ENCODE peak calls at places on chromosomes 1 and 21, in five cellular contexts. One of them, this sample, is unnamed.

GRCh38 chr21:45482899-45483821 is 59.1 kb downstream of the SLC19A1 start:
- DNase-seq in adrenal gland: no peak
- DNase-seq in ascending aorta: no peak
- DNase-seq in PC-3: no peak
- DNase-seq in upper lobe of right lung: no peak
- DNase-seq in this sample: no peak

GRCh38 chr1:100585774-100586173 is 47.8 kb downstream of the GPR88 start:
- DNase-seq in adrenal gland: no peak
- DNase-seq in ascending aorta: no peak
- DNase-seq in PC-3: peak; percentile 53
- DNase-seq in upper lobe of right lung: no peak
- DNase-seq in this sample: no peak

GRCh38 chr1:38055965-38056364 is 9.4 kb upstream of the POU3F1 start:
- DNase-seq in adrenal gland: no peak
- DNase-seq in ascending aorta: no peak
- DNase-seq in PC-3: no peak
- DNase-seq in upper lobe of right lung: no peak
- DNase-seq in this sample: no peak

GRCh38 chr1:184035719-184036516 is 1.6 kb downstream of the COLGALT2 start:
- DNase-seq in adrenal gland: no peak
- DNase-seq in ascending aorta: no peak
- DNase-seq in PC-3: no peak
- DNase-seq in upper lobe of right lung: no peak
- DNase-seq in this sample: no peak

GRCh38 chr1:238951809-238952208 is 434.6 kb upstream of the CHRM3 start:
- DNase-seq in adrenal gland: peak; percentile 21
- DNase-seq in ascending aorta: no peak
- DNase-seq in PC-3: peak; percentile 81
- DNase-seq in upper lobe of right lung: no peak
- DNase-seq in this sample: no peak

GRCh38 chr1:57707631-57708030 is 283.8 kb upstream of the DAB1 start:
- DNase-seq in adrenal gland: no peak
- DNase-seq in ascending aorta: no peak
- DNase-seq in PC-3: no peak
- DNase-seq in upper lobe of right lung: no peak
- DNase-seq in this sample: no peak

GRCh38 chr1:36735939-36736730 is 253.4 kb upstream of the CSF3R start:
- DNase-seq in adrenal gland: no peak
- DNase-seq in ascending aorta: peak; percentile 19
- DNase-seq in PC-3: no peak
- DNase-seq in upper lobe of right lung: no peak
- DNase-seq in this sample: peak; percentile 11

GRCh38 chr1:25926731-25927496 is 20.7 kb upstream of the STMN1 start:
- DNase-seq in adrenal gland: no peak
- DNase-seq in ascending aorta: no peak
- DNase-seq in PC-3: no peak
- DNase-seq in upper lobe of right lung: no peak
- DNase-seq in this sample: peak; percentile 44

GRCh38 chr1:7469255-7469938 is 301.7 kb upstream of the VAMP3 start:
- DNase-seq in adrenal gland: peak; percentile 62
- DNase-seq in ascending aorta: peak; percentile 75
- DNase-seq in PC-3: no peak
- DNase-seq in upper lobe of right lung: no peak
- DNase-seq in this sample: no peak

GRCh38 chr1:235045034-235045690 is 83.5 kb downstream of the TOMM20 start:
- DNase-seq in adrenal gland: no peak
- DNase-seq in ascending aorta: no peak
- DNase-seq in PC-3: no peak
- DNase-seq in upper lobe of right lung: peak; percentile 29
- DNase-seq in this sample: no peak

GRCh38 chr21:41663805-41664788 is 102.8 kb downstream of the RIPK4 start:
- DNase-seq in adrenal gland: no peak
- DNase-seq in ascending aorta: no peak
- DNase-seq in PC-3: peak; percentile 63
- DNase-seq in upper lobe of right lung: no peak
- DNase-seq in this sample: no peak

GRCh38 chr1:116123837-116124533 is 12.8 kb downstream of the MAB21L3 start:
- DNase-seq in adrenal gland: no peak
- DNase-seq in ascending aorta: no peak
- DNase-seq in PC-3: peak; percentile 69
- DNase-seq in upper lobe of right lung: no peak
- DNase-seq in this sample: no peak

GRCh38 chr21:44331209-44331608 is 8.0 kb downstream of the CFAP410 start:
- DNase-seq in adrenal gland: no peak
- DNase-seq in ascending aorta: no peak
- DNase-seq in PC-3: no peak
- DNase-seq in upper lobe of right lung: no peak
- DNase-seq in this sample: no peak

GRCh38 chr21:31667639-31668038 is 8.1 kb downstream of the SOD1 start:
- DNase-seq in adrenal gland: no peak
- DNase-seq in ascending aorta: no peak
- DNase-seq in PC-3: no peak
- DNase-seq in upper lobe of right lung: no peak
- DNase-seq in this sample: no peak

GRCh38 chr1:64212023-64212422 is 8.6 kb downstream of the UBE2U start:
- DNase-seq in adrenal gland: no peak
- DNase-seq in ascending aorta: no peak
- DNase-seq in PC-3: peak; percentile 11
- DNase-seq in upper lobe of right lung: no peak
- DNase-seq in this sample: no peak

GRCh38 chr1:8595919-8596318 is 221.5 kb downstream of the RERE start:
- DNase-seq in adrenal gland: no peak
- DNase-seq in ascending aorta: no peak
- DNase-seq in PC-3: no peak
- DNase-seq in upper lobe of right lung: no peak
- DNase-seq in this sample: no peak

DNA sequence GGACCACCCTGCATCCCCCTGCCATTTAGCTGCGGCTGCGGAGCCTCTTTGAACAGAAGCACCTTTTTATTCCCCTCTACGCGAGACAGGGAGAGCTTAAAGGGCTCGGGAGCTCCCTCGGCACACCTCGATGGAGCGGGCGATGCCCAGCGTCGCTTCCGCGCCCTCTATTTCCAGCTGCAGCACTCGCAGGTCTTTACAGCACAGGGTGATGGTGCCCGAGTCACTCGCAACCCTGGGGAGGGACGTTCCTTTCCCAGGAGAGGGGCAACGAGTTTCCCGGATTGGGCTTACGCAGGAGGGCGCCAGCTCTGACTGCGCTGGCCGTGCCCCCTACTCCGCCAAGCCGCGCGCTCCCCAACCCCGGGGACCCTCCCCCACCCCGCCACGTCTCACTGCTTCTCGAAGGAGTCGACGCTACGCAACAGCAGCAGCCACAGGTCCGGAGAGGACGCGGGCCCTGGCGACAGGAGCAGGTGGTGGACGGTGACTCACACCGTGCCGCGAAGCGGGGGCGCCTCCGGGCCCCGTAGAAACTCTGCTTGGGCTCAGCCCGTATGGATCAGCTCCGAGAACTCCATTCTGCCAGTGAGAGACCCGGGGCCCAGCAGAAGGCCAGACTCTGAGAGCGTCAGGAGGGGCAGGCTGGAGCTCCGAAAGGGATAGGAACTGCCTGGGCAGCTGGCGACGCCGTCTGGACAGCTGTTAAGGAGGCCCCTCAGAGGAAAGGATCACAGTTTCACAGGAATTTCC is 5.8 kb upstream of the FAM167B start:
- DNase-seq in adrenal gland: peak; percentile 75
- DNase-seq in ascending aorta: peak; percentile 87
- DNase-seq in PC-3: peak; percentile 57
- DNase-seq in upper lobe of right lung: peak; percentile 81
- DNase-seq in this sample: peak; percentile 46
- H3K27ac ChIP-seq in adrenal gland: peak overlapping the region; percentile 92
- H3K27ac ChIP-seq in ascending aorta: peak overlapping the region; percentile 89
- H3K27ac ChIP-seq in PC-3: peak overlapping the region; percentile 29
- H3K27ac ChIP-seq in upper lobe of right lung: peak overlapping the region; percentile 79
- H3K27ac ChIP-seq in this sample: peak overlapping the region; percentile 72

DNA sequence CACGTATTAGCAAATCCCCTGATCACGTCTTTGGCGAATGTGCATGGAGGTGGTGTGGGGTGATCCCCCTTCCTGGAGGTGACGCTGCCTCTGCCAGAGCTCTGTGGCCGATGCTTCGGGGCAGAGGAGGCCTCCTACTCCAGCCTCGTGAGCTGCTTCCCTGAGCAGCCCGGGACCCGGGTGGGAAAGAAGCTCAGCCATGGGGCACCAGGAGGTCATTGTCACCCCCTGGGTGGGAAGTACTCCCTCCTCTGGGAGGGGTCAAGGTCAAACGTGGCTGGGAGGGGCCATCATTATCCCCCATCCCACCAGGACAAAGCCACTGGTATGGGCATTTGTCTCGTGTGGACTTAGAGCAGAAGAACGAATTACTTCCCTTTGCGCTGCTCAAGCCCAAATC is 40.7 kb downstream of the KCNAB2 start:
- DNase-seq in adrenal gland: no peak
- DNase-seq in ascending aorta: no peak
- DNase-seq in PC-3: no peak
- DNase-seq in upper lobe of right lung: no peak
- DNase-seq in this sample: no peak
- H3K27ac ChIP-seq in adrenal gland: no peak overlapping the region
- H3K27ac ChIP-seq in ascending aorta: no peak overlapping the region
- H3K27ac ChIP-seq in PC-3: no peak overlapping the region
- H3K27ac ChIP-seq in upper lobe of right lung: no peak overlapping the region
- H3K27ac ChIP-seq in this sample: peak overlapping the region; percentile 67

GRCh38 chr1:111596499-111596898 is 23.1 kb upstream of the RAP1A start:
- DNase-seq in adrenal gland: no peak
- DNase-seq in ascending aorta: no peak
- DNase-seq in PC-3: no peak
- DNase-seq in upper lobe of right lung: no peak
- DNase-seq in this sample: no peak
- H3K27ac ChIP-seq in adrenal gland: no peak overlapping the region
- H3K27ac ChIP-seq in ascending aorta: no peak overlapping the region
- H3K27ac ChIP-seq in PC-3: no peak overlapping the region
- H3K27ac ChIP-seq in upper lobe of right lung: no peak overlapping the region
- H3K27ac ChIP-seq in this sample: no peak overlapping the region

GRCh38 chr1:39491146-39491921 is at the start of gene BMP8A:
- DNase-seq in adrenal gland: no peak
- DNase-seq in ascending aorta: peak; percentile 75
- DNase-seq in PC-3: peak; percentile 61
- DNase-seq in upper lobe of right lung: peak; percentile 85
- DNase-seq in this sample: no peak
- H3K27ac ChIP-seq in adrenal gland: no peak within 1 kb of the TSS
- H3K27ac ChIP-seq in ascending aorta: no peak within 1 kb of the TSS
- H3K27ac ChIP-seq in PC-3: no peak within 1 kb of the TSS
- H3K27ac ChIP-seq in upper lobe of right lung: no peak within 1 kb of the TSS
- H3K27ac ChIP-seq in this sample: no peak within 1 kb of the TSS

DNA sequence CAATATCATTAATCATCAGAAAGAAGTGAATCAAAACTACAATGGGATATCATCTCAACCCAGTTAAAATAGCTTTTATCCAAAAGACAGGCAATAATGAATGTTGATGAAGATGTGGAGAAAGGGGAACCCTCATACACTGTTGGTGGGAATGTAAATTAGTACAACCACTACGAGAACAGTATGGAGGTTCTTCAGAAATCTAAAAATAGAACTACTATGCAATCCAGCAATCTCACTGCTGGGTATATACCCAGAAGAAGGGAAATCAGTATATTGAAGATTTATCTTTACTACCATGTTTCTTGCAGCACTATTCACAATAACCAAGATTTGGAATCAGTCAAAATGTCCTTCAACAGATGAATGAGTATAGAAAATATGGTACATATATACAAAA is 189.8 kb downstream of the HHIPL2 start:
- DNase-seq in adrenal gland: no peak
- DNase-seq in ascending aorta: no peak
- DNase-seq in PC-3: no peak
- DNase-seq in upper lobe of right lung: no peak
- DNase-seq in this sample: no peak
- H3K27ac ChIP-seq in adrenal gland: no peak overlapping the region
- H3K27ac ChIP-seq in ascending aorta: no peak overlapping the region
- H3K27ac ChIP-seq in PC-3: no peak overlapping the region
- H3K27ac ChIP-seq in upper lobe of right lung: no peak overlapping the region
- H3K27ac ChIP-seq in this sample: no peak overlapping the region

DNA sequence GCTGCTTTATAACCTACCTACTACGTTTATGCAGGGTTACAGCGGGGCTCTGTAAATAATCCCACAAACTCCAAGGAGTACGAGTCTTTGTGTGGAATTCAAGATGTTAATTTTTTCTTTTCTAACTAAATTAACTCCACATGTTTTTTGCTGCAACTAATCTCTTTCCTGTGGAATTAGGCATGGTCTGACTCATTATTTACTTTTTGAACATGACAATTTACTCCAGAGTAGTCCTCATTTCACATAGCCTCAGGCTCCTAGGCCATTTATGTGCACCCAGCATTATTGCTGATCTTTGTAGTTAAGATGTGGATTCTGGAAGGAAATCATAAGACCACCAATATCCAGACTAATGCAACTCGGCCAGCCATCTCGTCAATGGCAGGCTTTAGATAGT is 784.9 kb downstream of the LTN1 start:
- DNase-seq in adrenal gland: no peak
- DNase-seq in ascending aorta: no peak
- DNase-seq in PC-3: peak; percentile 77
- DNase-seq in upper lobe of right lung: no peak
- DNase-seq in this sample: no peak
- H3K27ac ChIP-seq in adrenal gland: no peak overlapping the region
- H3K27ac ChIP-seq in ascending aorta: no peak overlapping the region
- H3K27ac ChIP-seq in PC-3: no peak overlapping the region
- H3K27ac ChIP-seq in upper lobe of right lung: no peak overlapping the region
- H3K27ac ChIP-seq in this sample: no peak overlapping the region